ENCODE peak calls at places on chromosome 15, in five cellular contexts. One of them, this sample, is unnamed.

GRCh38 chr15:48332642-48333034 is 1.4 kb downstream of the DUT start:
- DNase-seq in thyroid gland: no peak
- DNase-seq in GM23248: no peak
- DNase-seq in uterus: no peak
- DNase-seq in neuronal stem cell: no peak
- DNase-seq in this sample: no peak

GRCh38 chr15:63636518-63637061 is 39.4 kb downstream of the FBXL22 start:
- DNase-seq in neuronal stem cell: no peak
- DNase-seq in GM23248: no peak
- DNase-seq in thyroid gland: no peak
- DNase-seq in uterus: no peak
- DNase-seq in this sample: no peak

GRCh38 chr15:74399511-74400312 is 32.3 kb upstream of the CYP11A1 start:
- DNase-seq in thyroid gland: no peak
- DNase-seq in neuronal stem cell: no peak
- DNase-seq in GM23248: peak; percentile 63
- DNase-seq in uterus: no peak
- DNase-seq in this sample: peak; percentile 89

GRCh38 chr15:88066758-88067157 is 189.8 kb downstream of the NTRK3 start:
- DNase-seq in thyroid gland: no peak
- DNase-seq in GM23248: no peak
- DNase-seq in neuronal stem cell: no peak
- DNase-seq in uterus: no peak
- DNase-seq in this sample: no peak

GRCh38 chr15:75067123-75067854 is 43.9 kb downstream of the PPCDC start:
- DNase-seq in GM23248: peak; percentile 53
- DNase-seq in uterus: no peak
- DNase-seq in thyroid gland: no peak
- DNase-seq in neuronal stem cell: no peak
- DNase-seq in this sample: peak; percentile 86

GRCh38 chr15:49163678-49164077 is 6.4 kb upstream of the GALK2 start:
- DNase-seq in neuronal stem cell: no peak
- DNase-seq in thyroid gland: no peak
- DNase-seq in GM23248: peak; percentile 26
- DNase-seq in uterus: no peak
- DNase-seq in this sample: peak; percentile 23

GRCh38 chr15:93087825-93088199 is 1.2 kb downstream of the RGMA start:
- DNase-seq in neuronal stem cell: peak; percentile 86
- DNase-seq in thyroid gland: peak; percentile 59
- DNase-seq in uterus: peak; percentile 83
- DNase-seq in GM23248: peak; percentile 61
- DNase-seq in this sample: peak; percentile 58

GRCh38 chr15:45648521-45649200 is 13.8 kb downstream of the SQOR start:
- DNase-seq in neuronal stem cell: no peak
- DNase-seq in GM23248: peak; percentile 77
- DNase-seq in thyroid gland: peak; percentile 64
- DNase-seq in uterus: no peak
- DNase-seq in this sample: peak; percentile 76

GRCh38 chr15:41936649-41937567 is 35.4 kb downstream of the EHD4 start:
- DNase-seq in neuronal stem cell: no peak
- DNase-seq in uterus: peak; percentile 65
- DNase-seq in GM23248: peak; percentile 81
- DNase-seq in thyroid gland: no peak
- DNase-seq in this sample: no peak

GRCh38 chr15:39583586-39584265 is 2.8 kb downstream of the THBS1 start:
- DNase-seq in neuronal stem cell: no peak
- DNase-seq in GM23248: peak; percentile 83
- DNase-seq in thyroid gland: no peak
- DNase-seq in uterus: no peak
- DNase-seq in this sample: peak; percentile 60

GRCh38 chr15:90866161-90866715 is 2.1 kb upstream of the FURIN start:
- DNase-seq in neuronal stem cell: no peak
- DNase-seq in thyroid gland: peak; percentile 90
- DNase-seq in uterus: no peak
- DNase-seq in GM23248: no peak
- DNase-seq in this sample: no peak

GRCh38 chr15:53716909-53717878 is 42.3 kb downstream of the WDR72 start:
- DNase-seq in GM23248: peak; percentile 7
- DNase-seq in neuronal stem cell: no peak
- DNase-seq in thyroid gland: no peak
- DNase-seq in uterus: no peak
- DNase-seq in this sample: peak; percentile 4

GRCh38 chr15:62618432-62618831 is 424.1 kb upstream of the TPM1 start:
- DNase-seq in GM23248: peak; percentile 94
- DNase-seq in uterus: no peak
- DNase-seq in thyroid gland: no peak
- DNase-seq in neuronal stem cell: no peak
- DNase-seq in this sample: peak; percentile 89

GRCh38 chr15:70014860-70015490 is 82.7 kb downstream of the TLE3 start:
- DNase-seq in uterus: no peak
- DNase-seq in thyroid gland: no peak
- DNase-seq in GM23248: no peak
- DNase-seq in neuronal stem cell: no peak
- DNase-seq in this sample: no peak

DNA sequence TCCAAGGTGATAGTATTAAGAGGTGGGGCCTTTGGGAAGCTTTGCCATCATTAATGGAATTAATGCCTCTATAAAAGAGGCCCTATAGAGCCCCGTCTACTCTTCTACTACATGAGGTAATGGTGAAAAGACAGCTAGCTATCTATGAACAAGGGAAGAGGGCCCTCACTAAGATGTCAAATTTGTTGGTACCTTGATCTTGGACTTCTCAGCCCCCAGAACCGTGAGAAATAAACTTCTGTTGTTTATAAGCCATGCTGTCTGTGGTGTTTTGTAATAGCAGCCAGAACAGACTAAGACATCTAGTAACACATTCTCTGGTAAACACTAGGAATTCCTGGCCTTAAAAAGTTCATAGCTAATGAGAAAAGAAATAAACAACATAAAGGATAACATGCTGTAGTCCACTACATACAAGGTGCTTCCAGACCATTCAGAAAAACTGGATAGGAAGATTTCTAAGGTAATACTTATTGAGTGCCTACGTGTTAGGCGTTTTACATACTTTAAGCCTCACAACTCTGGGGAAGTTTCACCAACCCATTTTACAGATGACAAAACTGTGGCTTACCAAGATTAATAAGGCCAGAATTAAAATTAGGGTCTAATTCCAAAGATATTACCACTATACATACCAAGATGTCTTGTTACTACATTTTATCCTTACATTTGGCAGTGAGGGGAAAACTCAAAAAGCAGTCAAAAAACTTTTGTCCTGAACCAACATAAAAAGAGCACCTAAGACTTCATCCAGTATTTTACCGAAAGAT is 3.2 kb downstream of the UBE3A start:
- DNase-seq in thyroid gland: no peak
- DNase-seq in GM23248: peak; percentile 16
- DNase-seq in uterus: no peak
- DNase-seq in neuronal stem cell: no peak
- DNase-seq in this sample: no peak
- H3K4me3 ChIP-seq in thyroid gland: no peak overlapping the region
- H3K4me3 ChIP-seq in GM23248: peak overlapping the region; percentile 96
- H3K4me3 ChIP-seq in uterus: no peak overlapping the region
- H3K4me3 ChIP-seq in neuronal stem cell: no peak overlapping the region
- H3K4me3 ChIP-seq in this sample: no peak overlapping the region

GRCh38 chr15:84909029-84909428 is 24.6 kb downstream of the SLC28A1 start:
- DNase-seq in uterus: no peak
- DNase-seq in neuronal stem cell: no peak
- DNase-seq in GM23248: no peak
- DNase-seq in thyroid gland: no peak
- DNase-seq in this sample: no peak

GRCh38 chr15:84910928-84911623 is 26.6 kb downstream of the SLC28A1 start:
- DNase-seq in uterus: no peak
- DNase-seq in thyroid gland: no peak
- DNase-seq in GM23248: no peak
- DNase-seq in neuronal stem cell: no peak
- DNase-seq in this sample: peak; percentile 53

GRCh38 chr15:84909782-84910181 is 25.3 kb downstream of the SLC28A1 start:
- DNase-seq in GM23248: no peak
- DNase-seq in thyroid gland: no peak
- DNase-seq in uterus: no peak
- DNase-seq in neuronal stem cell: no peak
- DNase-seq in this sample: no peak

GRCh38 chr15:84914351-84914750 is 29.9 kb downstream of the SLC28A1 start:
- DNase-seq in uterus: no peak
- DNase-seq in GM23248: no peak
- DNase-seq in thyroid gland: no peak
- DNase-seq in neuronal stem cell: no peak
- DNase-seq in this sample: no peak

DNA sequence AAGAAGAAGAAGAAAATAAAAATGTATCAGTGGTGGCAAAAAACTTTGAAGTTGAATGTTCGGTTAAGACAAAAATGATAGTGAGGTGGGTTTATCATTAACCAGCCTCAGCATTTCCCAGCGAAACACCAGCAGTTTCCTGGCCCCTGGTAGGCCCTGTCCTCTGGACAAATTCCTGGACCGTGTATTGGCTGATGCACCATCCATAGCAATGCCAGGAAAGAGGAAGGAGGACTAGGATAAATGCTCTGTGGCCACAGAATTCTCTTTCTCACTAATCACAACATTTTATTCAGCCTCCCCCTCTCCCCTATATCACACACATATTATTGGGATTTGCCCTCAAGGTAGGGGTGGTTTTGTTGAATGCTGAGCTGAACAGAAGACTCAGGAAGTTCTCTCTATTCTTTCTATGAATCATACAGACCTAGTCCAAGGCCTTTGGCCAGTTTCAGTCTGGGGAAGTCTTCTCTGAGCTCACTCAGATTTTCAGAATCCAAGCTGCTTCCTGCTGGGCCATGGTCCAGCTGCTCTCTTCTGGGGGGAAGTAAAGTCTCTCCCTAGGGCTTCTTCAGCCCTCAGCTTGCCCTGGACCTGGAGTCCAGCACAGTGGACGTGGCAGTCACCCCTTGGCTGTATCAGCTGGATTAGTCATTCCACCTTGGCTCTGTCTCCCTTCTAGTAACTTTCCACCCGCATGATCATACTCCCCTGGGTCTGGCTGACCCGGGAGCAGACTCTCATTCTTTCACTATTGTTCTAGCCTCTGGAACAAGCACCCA is 27.6 kb downstream of the SLC28A1 start:
- DNase-seq in neuronal stem cell: no peak
- DNase-seq in thyroid gland: peak; percentile 88
- DNase-seq in uterus: peak; percentile 97
- DNase-seq in GM23248: peak; percentile 98
- DNase-seq in this sample: peak; percentile 100
- H3K4me3 ChIP-seq in neuronal stem cell: no peak overlapping the region
- H3K4me3 ChIP-seq in thyroid gland: no peak overlapping the region
- H3K4me3 ChIP-seq in uterus: no peak overlapping the region
- H3K4me3 ChIP-seq in GM23248: no peak overlapping the region
- H3K4me3 ChIP-seq in this sample: no peak overlapping the region

DNA sequence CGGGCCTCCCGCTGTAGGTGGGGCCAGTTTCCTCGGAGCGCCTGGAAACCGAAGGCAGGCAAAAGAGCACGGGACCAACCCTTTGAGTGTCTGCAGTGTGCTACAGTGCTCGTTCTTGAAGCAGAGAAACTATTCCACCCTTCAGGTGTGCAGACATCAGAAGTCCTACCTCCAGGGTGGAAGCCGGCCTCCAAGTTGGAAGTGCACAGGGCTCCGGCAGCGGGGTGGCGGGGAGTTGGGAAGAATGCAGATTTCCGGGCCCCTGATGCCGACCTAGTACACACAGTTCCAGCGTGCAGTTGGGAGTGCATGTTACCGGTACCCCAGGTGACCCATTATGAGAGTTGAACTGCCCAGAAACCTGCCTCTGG is 3.0 kb downstream of the KLF13 start:
- DNase-seq in neuronal stem cell: no peak
- DNase-seq in uterus: no peak
- DNase-seq in thyroid gland: no peak
- DNase-seq in GM23248: no peak
- DNase-seq in this sample: no peak
- H3K4me3 ChIP-seq in neuronal stem cell: no peak overlapping the region
- H3K4me3 ChIP-seq in uterus: no peak overlapping the region
- H3K4me3 ChIP-seq in thyroid gland: peak overlapping the region; percentile 79
- H3K4me3 ChIP-seq in GM23248: peak overlapping the region; percentile 80
- H3K4me3 ChIP-seq in this sample: no peak overlapping the region

GRCh38 chr15:72934921-72935320 is 117.3 kb upstream of the NEO1 start:
- DNase-seq in neuronal stem cell: no peak
- DNase-seq in GM23248: no peak
- DNase-seq in thyroid gland: no peak
- DNase-seq in uterus: no peak
- DNase-seq in this sample: no peak
- H3K4me3 ChIP-seq in neuronal stem cell: no peak overlapping the region
- H3K4me3 ChIP-seq in GM23248: no peak overlapping the region
- H3K4me3 ChIP-seq in thyroid gland: no peak overlapping the region
- H3K4me3 ChIP-seq in uterus: no peak overlapping the region
- H3K4me3 ChIP-seq in this sample: no peak overlapping the region

GRCh38 chr15:78234515-78235040 is at the start of gene ACSBG1:
- DNase-seq in uterus: no peak
- DNase-seq in thyroid gland: no peak
- DNase-seq in GM23248: no peak
- DNase-seq in neuronal stem cell: no peak
- DNase-seq in this sample: no peak
- H3K4me3 ChIP-seq in uterus: no peak within 1 kb of the TSS
- H3K4me3 ChIP-seq in thyroid gland: no peak within 1 kb of the TSS
- H3K4me3 ChIP-seq in GM23248: no peak within 1 kb of the TSS
- H3K4me3 ChIP-seq in neuronal stem cell: no peak within 1 kb of the TSS
- H3K4me3 ChIP-seq in this sample: no peak within 1 kb of the TSS

GRCh38 chr15:97235285-97235985 is 725.1 kb upstream of the ARRDC4 start:
- DNase-seq in thyroid gland: peak; percentile 26
- DNase-seq in neuronal stem cell: peak; percentile 66
- DNase-seq in GM23248: peak; percentile 71
- DNase-seq in uterus: peak; percentile 65
- DNase-seq in this sample: peak; percentile 55
- H3K4me3 ChIP-seq in thyroid gland: no peak overlapping the region
- H3K4me3 ChIP-seq in neuronal stem cell: no peak overlapping the region
- H3K4me3 ChIP-seq in GM23248: peak overlapping the region; percentile 0
- H3K4me3 ChIP-seq in uterus: peak overlapping the region; percentile 8
- H3K4me3 ChIP-seq in this sample: no peak overlapping the region